ENCODE peak calls at places on chromosomes 12 and 14, in four cellular contexts. One of them, this sample, is unnamed.
A peak's percentile ranks its signal among the peaks of the same experiment; 100 is the strongest.

GRCh38 chr14:101005447-101005846 is 101.9 kb upstream of the RTL1 start:
- DNase-seq in HepG2: no peak
- DNase-seq in H1: peak; percentile 35
- DNase-seq in K562: no peak
- DNase-seq in this sample: no peak

GRCh38 chr12:19712041-19712440 is 272.7 kb downstream of the AEBP2 start:
- DNase-seq in HepG2: no peak
- DNase-seq in H1: no peak
- DNase-seq in K562: no peak
- DNase-seq in this sample: no peak

GRCh38 chr12:113090740-113091139 is 34.2 kb downstream of the DTX1 start:
- DNase-seq in HepG2: no peak
- DNase-seq in H1: no peak
- DNase-seq in K562: no peak
- DNase-seq in this sample: no peak

GRCh38 chr14:52051861-52052260 is 17.0 kb downstream of the NID2 start:
- DNase-seq in HepG2: no peak
- DNase-seq in H1: no peak
- DNase-seq in K562: no peak
- DNase-seq in this sample: no peak

GRCh38 chr12:17680220-17680619 is 409.8 kb downstream of the RERGL start:
- DNase-seq in HepG2: no peak
- DNase-seq in H1: no peak
- DNase-seq in K562: no peak
- DNase-seq in this sample: no peak

GRCh38 chr12:106495354-106495965 is 87.3 kb upstream of the RFX4 start:
- DNase-seq in HepG2: no peak
- DNase-seq in H1: no peak
- DNase-seq in K562: no peak
- DNase-seq in this sample: no peak

GRCh38 chr14:45140661-45141187 is 5.0 kb downstream of the FANCM start:
- DNase-seq in HepG2: no peak
- DNase-seq in H1: no peak
- DNase-seq in K562: no peak
- DNase-seq in this sample: no peak

GRCh38 chr12:112916270-112916669 is 9.5 kb downstream of the OAS1 start:
- DNase-seq in HepG2: no peak
- DNase-seq in H1: no peak
- DNase-seq in K562: no peak
- DNase-seq in this sample: no peak

GRCh38 chr12:4160314-4161040 is 113.1 kb upstream of the CCND2 start:
- DNase-seq in HepG2: no peak
- DNase-seq in H1: peak; percentile 14
- DNase-seq in K562: no peak
- DNase-seq in this sample: no peak

GRCh38 chr14:32472512-32473472 is 143.7 kb downstream of the AKAP6 start:
- DNase-seq in HepG2: peak; percentile 38
- DNase-seq in H1: no peak
- DNase-seq in K562: no peak
- DNase-seq in this sample: no peak

GRCh38 chr14:63840981-63841380 is 11.8 kb upstream of the SYNE2 start:
- DNase-seq in HepG2: peak; percentile 44
- DNase-seq in H1: peak; percentile 89
- DNase-seq in K562: no peak
- DNase-seq in this sample: no peak

GRCh38 chr12:40692617-40693502 is 621 bp downstream of the CNTN1 start:
- DNase-seq in HepG2: no peak
- DNase-seq in H1: peak; percentile 75
- DNase-seq in K562: no peak
- DNase-seq in this sample: no peak

GRCh38 chr12:27488479-27488878 is 35.5 kb upstream of the PPFIBP1 start:
- DNase-seq in HepG2: no peak
- DNase-seq in H1: no peak
- DNase-seq in K562: no peak
- DNase-seq in this sample: no peak

GRCh38 chr14:37232907-37233481 is 35.3 kb downstream of the MIPOL1 start:
- DNase-seq in HepG2: peak; percentile 79
- DNase-seq in H1: no peak
- DNase-seq in K562: peak; percentile 30
- DNase-seq in this sample: no peak

GRCh38 chr14:22391908-22392307 is 197.1 kb downstream of the DAD1 start:
- DNase-seq in HepG2: peak; percentile 73
- DNase-seq in H1: no peak
- DNase-seq in K562: peak; percentile 30
- DNase-seq in this sample: peak; percentile 68

GRCh38 chr12:132357623-132358186 is 28.3 kb upstream of the GALNT9 start:
- DNase-seq in HepG2: no peak
- DNase-seq in H1: no peak
- DNase-seq in K562: no peak
- DNase-seq in this sample: no peak

GRCh38 chr12:119319638-119320037 is 14.9 kb upstream of the CCDC60 start:
- DNase-seq in HepG2: no peak
- DNase-seq in H1: no peak
- DNase-seq in K562: no peak
- DNase-seq in this sample: no peak
- TF ChIP-seq HDAC2 in HepG2: no peak
- TF ChIP-seq HDAC2 in H1: no peak
- TF ChIP-seq HDAC2 in K562: no peak
- TF ChIP-seq HDAC2 in this sample: no peak

GRCh38 chr12:47954467-47955045 is 8.8 kb upstream of the TMEM106C start:
- DNase-seq in HepG2: no peak
- DNase-seq in H1: no peak
- DNase-seq in K562: no peak
- DNase-seq in this sample: no peak
- TF ChIP-seq YY1 in HepG2: no peak
- TF ChIP-seq YY1 in H1: no peak
- TF ChIP-seq YY1 in K562: no peak
- TF ChIP-seq YY1 in this sample: no peak

GRCh38 chr12:6961695-6962284 is 8.7 kb downstream of the PHB2 start:
- DNase-seq in HepG2: peak; percentile 81
- DNase-seq in H1: peak; percentile 79
- DNase-seq in K562: peak; percentile 82
- DNase-seq in this sample: no peak

GRCh38 chr12:6963741-6964446 is 6.6 kb downstream of the PHB2 start:
- DNase-seq in HepG2: no peak
- DNase-seq in H1: no peak
- DNase-seq in K562: no peak
- DNase-seq in this sample: no peak

GRCh38 chr12:6964605-6965025 is 5.8 kb downstream of the PHB2 start:
- DNase-seq in HepG2: no peak
- DNase-seq in H1: no peak
- DNase-seq in K562: peak; percentile 49
- DNase-seq in this sample: no peak

GRCh38 chr12:6962285-6963015 is 8.0 kb downstream of the PHB2 start:
- DNase-seq in HepG2: no peak
- DNase-seq in H1: peak; percentile 82
- DNase-seq in K562: no peak
- DNase-seq in this sample: no peak

GRCh38 chr12:6963016-6963731 is 7.3 kb downstream of the PHB2 start:
- DNase-seq in HepG2: no peak
- DNase-seq in H1: peak; percentile 91
- DNase-seq in K562: no peak
- DNase-seq in this sample: no peak
- TF ChIP-seq HDAC2 in HepG2: no peak
- TF ChIP-seq HDAC2 in H1: no peak
- TF ChIP-seq HDAC2 in K562: no peak
- TF ChIP-seq HDAC2 in this sample: no peak

GRCh38 chr14:102929349-102930137 is 7.1 kb downstream of the AMN start:
- DNase-seq in HepG2: no peak
- DNase-seq in H1: peak; percentile 63
- DNase-seq in K562: no peak
- DNase-seq in this sample: no peak

GRCh38 chr14:102926104-102926503 is 3.6 kb downstream of the AMN start:
- DNase-seq in HepG2: no peak
- DNase-seq in H1: no peak
- DNase-seq in K562: no peak
- DNase-seq in this sample: no peak

GRCh38 chr14:102928412-102929348 is 6.2 kb downstream of the AMN start:
- DNase-seq in HepG2: no peak
- DNase-seq in H1: peak; percentile 93
- DNase-seq in K562: no peak
- DNase-seq in this sample: no peak

GRCh38 chr14:102927346-102927877 is 4.9 kb downstream of the AMN start:
- DNase-seq in HepG2: no peak
- DNase-seq in H1: no peak
- DNase-seq in K562: no peak
- DNase-seq in this sample: no peak

GRCh38 chr14:102927878-102928411 is 5.5 kb downstream of the AMN start:
- DNase-seq in HepG2: no peak
- DNase-seq in H1: no peak
- DNase-seq in K562: no peak
- DNase-seq in this sample: no peak
- TF ChIP-seq YY1 in HepG2: no peak
- TF ChIP-seq YY1 in H1: no peak
- TF ChIP-seq YY1 in K562: no peak
- TF ChIP-seq YY1 in this sample: no peak

DNA sequence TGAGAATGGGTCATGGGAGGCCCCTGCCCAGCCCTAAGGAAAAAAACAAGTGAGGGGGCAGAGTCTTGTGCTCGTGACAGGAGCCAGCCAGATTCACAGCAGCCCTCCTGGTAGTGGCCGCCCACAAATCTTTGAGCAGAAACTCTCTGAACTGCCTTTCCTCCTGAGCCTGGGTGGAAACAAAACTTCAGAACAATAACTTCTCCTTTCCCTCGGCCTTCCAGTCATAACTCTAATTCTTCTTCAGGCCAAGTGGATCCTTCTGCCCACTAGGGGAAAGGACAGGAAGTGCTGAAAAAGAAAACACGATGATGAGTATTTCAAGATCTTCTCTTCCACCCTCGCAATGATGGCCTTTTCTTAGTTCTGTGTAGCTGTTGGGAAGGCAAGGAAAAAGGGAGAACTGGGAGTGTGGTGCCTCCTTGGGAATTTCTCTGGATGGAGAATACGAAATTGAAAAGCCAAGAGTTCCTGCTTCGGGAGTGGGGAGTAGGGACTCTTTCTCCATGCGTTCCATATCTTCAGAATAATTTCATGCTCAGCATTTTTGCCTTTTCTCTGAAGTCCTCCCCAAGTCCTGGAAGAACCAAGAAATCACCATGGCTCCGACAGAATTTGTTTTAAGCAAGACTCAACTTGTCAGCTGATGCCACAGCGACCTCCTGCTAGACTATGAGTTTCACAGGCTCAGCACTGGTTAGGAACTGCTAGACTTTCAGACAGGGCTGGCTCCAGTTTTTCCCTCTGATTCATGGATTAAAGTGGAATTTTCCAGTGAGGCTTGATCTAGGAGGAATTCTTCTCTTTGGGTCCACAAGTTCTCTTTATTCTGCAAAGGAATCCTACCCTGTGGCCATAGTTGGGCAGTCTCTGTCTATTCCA is 188.9 kb downstream of the CAND1 start:
- DNase-seq in HepG2: no peak
- DNase-seq in H1: no peak
- DNase-seq in K562: peak; percentile 19
- DNase-seq in this sample: no peak
- TF ChIP-seq HDAC2 in HepG2: no peak
- TF ChIP-seq HDAC2 in H1: no peak
- TF ChIP-seq HDAC2 in K562: no peak
- TF ChIP-seq HDAC2 in this sample: no peak

DNA sequence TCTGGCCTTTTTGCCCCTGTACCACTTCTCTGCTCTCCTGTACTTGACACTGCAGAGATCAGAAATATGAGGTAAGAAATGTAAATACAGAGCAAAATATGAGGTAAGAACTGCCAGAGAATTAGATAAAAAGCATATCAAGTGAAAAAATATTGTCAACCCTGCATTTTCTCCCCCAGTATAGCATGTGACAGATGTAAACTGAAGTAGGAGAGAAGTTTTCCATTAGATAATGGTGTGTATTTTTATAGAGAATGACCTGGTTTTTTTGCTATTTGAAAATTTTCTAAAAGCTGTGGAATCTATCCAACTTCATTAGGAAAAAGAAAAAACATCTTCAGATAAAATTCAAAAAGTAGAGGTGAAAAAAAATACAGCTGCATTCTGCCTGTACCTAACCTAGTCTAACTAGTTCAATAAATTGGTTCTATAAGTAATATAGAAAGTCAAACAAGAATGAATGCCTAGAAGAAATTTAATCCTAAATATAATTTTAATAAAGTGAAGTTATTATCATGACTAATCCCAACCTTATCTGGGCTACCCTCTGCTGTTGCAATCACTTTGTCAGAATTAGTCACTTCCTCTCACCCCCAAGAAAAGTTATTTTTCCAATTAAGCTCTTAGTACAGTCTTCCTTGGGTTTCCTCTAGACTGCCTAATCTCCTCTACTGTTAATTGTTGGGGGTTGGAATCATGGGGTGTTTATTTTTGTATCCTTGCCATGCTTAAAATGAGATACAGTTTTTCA is 210.0 kb downstream of the RASSF9 start:
- DNase-seq in HepG2: no peak
- DNase-seq in H1: no peak
- DNase-seq in K562: no peak
- DNase-seq in this sample: no peak
- TF ChIP-seq YY1 in HepG2: no peak
- TF ChIP-seq YY1 in H1: no peak
- TF ChIP-seq YY1 in K562: no peak
- TF ChIP-seq YY1 in this sample: no peak

GRCh38 chr14:33480589-33481184 is 470.2 kb downstream of the EGLN3 start:
- DNase-seq in HepG2: no peak
- DNase-seq in H1: no peak
- DNase-seq in K562: no peak
- DNase-seq in this sample: no peak
- TF ChIP-seq HDAC2 in HepG2: no peak
- TF ChIP-seq HDAC2 in H1: no peak
- TF ChIP-seq HDAC2 in K562: no peak
- TF ChIP-seq HDAC2 in this sample: no peak

This sample was measured in GM12878.